ENCODE peak calls at places on chromosomes 13 and 19, in ten cellular contexts. One of them, this sample, is unnamed.

GRCh38 chr19:31586282-31586681 is 237.0 kb upstream of the TSHZ3 start:
- DNase-seq in neural crest cell: no peak
- DNase-seq in activated naive CD8-positive, alpha-beta T cell treated with anti-CD3 and anti-CD28 coated beads, Interleukin-2, amount 50 U/mL, for 16 hours: no peak
- DNase-seq in iPS DF 6.9: no peak
- DNase-seq in activated CD4-positive, alpha-beta T cell treated with anti-CD3 and anti-CD28 coated beads, Interleukin-2, amount 50 U/mL, for 24 hours: no peak
- DNase-seq in fibroblast of lung: peak
- DNase-seq in T-helper 1 cell: no peak
- DNase-seq in activated B cell treated with CpG ODN at 0.5 μM for 24 hours: no peak
- DNase-seq in GM20000: no peak
- DNase-seq in hypothalamus: no peak
- DNase-seq in this sample: no peak

GRCh38 chr19:14081797-14082674 is 3.5 kb downstream of the C19orf67 start:
- DNase-seq in neural crest cell: no peak
- DNase-seq in activated naive CD8-positive, alpha-beta T cell treated with anti-CD3 and anti-CD28 coated beads, Interleukin-2, amount 50 U/mL, for 16 hours: no peak
- DNase-seq in iPS DF 6.9: no peak
- DNase-seq in activated CD4-positive, alpha-beta T cell treated with anti-CD3 and anti-CD28 coated beads, Interleukin-2, amount 50 U/mL, for 24 hours: no peak
- DNase-seq in fibroblast of lung: peak
- DNase-seq in T-helper 1 cell: no peak
- DNase-seq in activated B cell treated with CpG ODN at 0.5 μM for 24 hours: no peak
- DNase-seq in GM20000: peak
- DNase-seq in hypothalamus: no peak
- DNase-seq in this sample: no peak

GRCh38 chr19:16156904-16157303 is 13.4 kb downstream of the HSH2D start:
- DNase-seq in neural crest cell: no peak
- DNase-seq in activated naive CD8-positive, alpha-beta T cell treated with anti-CD3 and anti-CD28 coated beads, Interleukin-2, amount 50 U/mL, for 16 hours: no peak
- DNase-seq in iPS DF 6.9: no peak
- DNase-seq in activated CD4-positive, alpha-beta T cell treated with anti-CD3 and anti-CD28 coated beads, Interleukin-2, amount 50 U/mL, for 24 hours: no peak
- DNase-seq in fibroblast of lung: no peak
- DNase-seq in T-helper 1 cell: no peak
- DNase-seq in activated B cell treated with CpG ODN at 0.5 μM for 24 hours: no peak
- DNase-seq in GM20000: no peak
- DNase-seq in hypothalamus: no peak
- DNase-seq in this sample: no peak

GRCh38 chr13:107450931-107451330 is 764.4 kb downstream of the LIG4 start:
- DNase-seq in neural crest cell: no peak
- DNase-seq in activated naive CD8-positive, alpha-beta T cell treated with anti-CD3 and anti-CD28 coated beads, Interleukin-2, amount 50 U/mL, for 16 hours: no peak
- DNase-seq in iPS DF 6.9: no peak
- DNase-seq in activated CD4-positive, alpha-beta T cell treated with anti-CD3 and anti-CD28 coated beads, Interleukin-2, amount 50 U/mL, for 24 hours: no peak
- DNase-seq in fibroblast of lung: peak
- DNase-seq in T-helper 1 cell: no peak
- DNase-seq in activated B cell treated with CpG ODN at 0.5 μM for 24 hours: no peak
- DNase-seq in GM20000: no peak
- DNase-seq in hypothalamus: no peak
- DNase-seq in this sample: no peak

GRCh38 chr19:37468961-37469777 is at the start of gene ZNF570:
- DNase-seq in neural crest cell: peak
- DNase-seq in activated naive CD8-positive, alpha-beta T cell treated with anti-CD3 and anti-CD28 coated beads, Interleukin-2, amount 50 U/mL, for 16 hours: peak
- DNase-seq in iPS DF 6.9: peak
- DNase-seq in activated CD4-positive, alpha-beta T cell treated with anti-CD3 and anti-CD28 coated beads, Interleukin-2, amount 50 U/mL, for 24 hours: peak
- DNase-seq in fibroblast of lung: peak
- DNase-seq in T-helper 1 cell: peak
- DNase-seq in activated B cell treated with CpG ODN at 0.5 μM for 24 hours: peak
- DNase-seq in GM20000: peak
- DNase-seq in hypothalamus: peak
- DNase-seq in this sample: peak

GRCh38 chr19:39795001-39795400 is 16.3 kb downstream of the LEUTX start:
- DNase-seq in neural crest cell: no peak
- DNase-seq in activated naive CD8-positive, alpha-beta T cell treated with anti-CD3 and anti-CD28 coated beads, Interleukin-2, amount 50 U/mL, for 16 hours: no peak
- DNase-seq in iPS DF 6.9: no peak
- DNase-seq in activated CD4-positive, alpha-beta T cell treated with anti-CD3 and anti-CD28 coated beads, Interleukin-2, amount 50 U/mL, for 24 hours: no peak
- DNase-seq in fibroblast of lung: no peak
- DNase-seq in T-helper 1 cell: no peak
- DNase-seq in activated B cell treated with CpG ODN at 0.5 μM for 24 hours: no peak
- DNase-seq in GM20000: peak
- DNase-seq in hypothalamus: no peak
- DNase-seq in this sample: no peak

GRCh38 chr13:25292301-25292700 is 5.0 kb upstream of the MTMR6 start:
- DNase-seq in neural crest cell: no peak
- DNase-seq in activated naive CD8-positive, alpha-beta T cell treated with anti-CD3 and anti-CD28 coated beads, Interleukin-2, amount 50 U/mL, for 16 hours: no peak
- DNase-seq in iPS DF 6.9: no peak
- DNase-seq in activated CD4-positive, alpha-beta T cell treated with anti-CD3 and anti-CD28 coated beads, Interleukin-2, amount 50 U/mL, for 24 hours: no peak
- DNase-seq in fibroblast of lung: peak
- DNase-seq in T-helper 1 cell: peak
- DNase-seq in activated B cell treated with CpG ODN at 0.5 μM for 24 hours: no peak
- DNase-seq in GM20000: no peak
- DNase-seq in hypothalamus: no peak
- DNase-seq in this sample: no peak

GRCh38 chr13:90696656-90697055 is 650.8 kb upstream of the MIR17HG start:
- DNase-seq in neural crest cell: no peak
- DNase-seq in activated naive CD8-positive, alpha-beta T cell treated with anti-CD3 and anti-CD28 coated beads, Interleukin-2, amount 50 U/mL, for 16 hours: no peak
- DNase-seq in iPS DF 6.9: no peak
- DNase-seq in activated CD4-positive, alpha-beta T cell treated with anti-CD3 and anti-CD28 coated beads, Interleukin-2, amount 50 U/mL, for 24 hours: no peak
- DNase-seq in fibroblast of lung: peak
- DNase-seq in T-helper 1 cell: no peak
- DNase-seq in activated B cell treated with CpG ODN at 0.5 μM for 24 hours: no peak
- DNase-seq in GM20000: no peak
- DNase-seq in hypothalamus: no peak
- DNase-seq in this sample: no peak

GRCh38 chr13:38814331-38814730 is 127.5 kb downstream of the FREM2 start:
- DNase-seq in neural crest cell: no peak
- DNase-seq in activated naive CD8-positive, alpha-beta T cell treated with anti-CD3 and anti-CD28 coated beads, Interleukin-2, amount 50 U/mL, for 16 hours: no peak
- DNase-seq in iPS DF 6.9: no peak
- DNase-seq in activated CD4-positive, alpha-beta T cell treated with anti-CD3 and anti-CD28 coated beads, Interleukin-2, amount 50 U/mL, for 24 hours: no peak
- DNase-seq in fibroblast of lung: no peak
- DNase-seq in T-helper 1 cell: no peak
- DNase-seq in activated B cell treated with CpG ODN at 0.5 μM for 24 hours: no peak
- DNase-seq in GM20000: no peak
- DNase-seq in hypothalamus: no peak
- DNase-seq in this sample: no peak

GRCh38 chr13:105412171-105412570 is 1123.3 kb downstream of the EFNB2 start:
- DNase-seq in neural crest cell: no peak
- DNase-seq in activated naive CD8-positive, alpha-beta T cell treated with anti-CD3 and anti-CD28 coated beads, Interleukin-2, amount 50 U/mL, for 16 hours: no peak
- DNase-seq in iPS DF 6.9: no peak
- DNase-seq in activated CD4-positive, alpha-beta T cell treated with anti-CD3 and anti-CD28 coated beads, Interleukin-2, amount 50 U/mL, for 24 hours: no peak
- DNase-seq in fibroblast of lung: no peak
- DNase-seq in T-helper 1 cell: no peak
- DNase-seq in activated B cell treated with CpG ODN at 0.5 μM for 24 hours: no peak
- DNase-seq in GM20000: no peak
- DNase-seq in hypothalamus: no peak
- DNase-seq in this sample: no peak

GRCh38 chr13:56189439-56189838 is 951.3 kb upstream of the PRR20A start:
- DNase-seq in neural crest cell: no peak
- DNase-seq in activated naive CD8-positive, alpha-beta T cell treated with anti-CD3 and anti-CD28 coated beads, Interleukin-2, amount 50 U/mL, for 16 hours: no peak
- DNase-seq in iPS DF 6.9: no peak
- DNase-seq in activated CD4-positive, alpha-beta T cell treated with anti-CD3 and anti-CD28 coated beads, Interleukin-2, amount 50 U/mL, for 24 hours: no peak
- DNase-seq in fibroblast of lung: no peak
- DNase-seq in T-helper 1 cell: no peak
- DNase-seq in activated B cell treated with CpG ODN at 0.5 μM for 24 hours: no peak
- DNase-seq in GM20000: no peak
- DNase-seq in hypothalamus: no peak
- DNase-seq in this sample: no peak

GRCh38 chr13:48892311-48892710 is 83.4 kb upstream of the FNDC3A start:
- DNase-seq in neural crest cell: no peak
- DNase-seq in activated naive CD8-positive, alpha-beta T cell treated with anti-CD3 and anti-CD28 coated beads, Interleukin-2, amount 50 U/mL, for 16 hours: no peak
- DNase-seq in iPS DF 6.9: no peak
- DNase-seq in activated CD4-positive, alpha-beta T cell treated with anti-CD3 and anti-CD28 coated beads, Interleukin-2, amount 50 U/mL, for 24 hours: no peak
- DNase-seq in fibroblast of lung: peak
- DNase-seq in T-helper 1 cell: peak
- DNase-seq in activated B cell treated with CpG ODN at 0.5 μM for 24 hours: no peak
- DNase-seq in GM20000: peak
- DNase-seq in hypothalamus: no peak
- DNase-seq in this sample: peak

GRCh38 chr19:5805465-5806132 is 732 bp downstream of the NRTN start:
- DNase-seq in neural crest cell: peak
- DNase-seq in activated naive CD8-positive, alpha-beta T cell treated with anti-CD3 and anti-CD28 coated beads, Interleukin-2, amount 50 U/mL, for 16 hours: no peak
- DNase-seq in iPS DF 6.9: no peak
- DNase-seq in activated CD4-positive, alpha-beta T cell treated with anti-CD3 and anti-CD28 coated beads, Interleukin-2, amount 50 U/mL, for 24 hours: no peak
- DNase-seq in fibroblast of lung: peak
- DNase-seq in T-helper 1 cell: peak
- DNase-seq in activated B cell treated with CpG ODN at 0.5 μM for 24 hours: peak
- DNase-seq in GM20000: peak
- DNase-seq in hypothalamus: no peak
- DNase-seq in this sample: peak

GRCh38 chr13:77062097-77062496 is 35.1 kb upstream of the FBXL3 start:
- DNase-seq in neural crest cell: no peak
- DNase-seq in activated naive CD8-positive, alpha-beta T cell treated with anti-CD3 and anti-CD28 coated beads, Interleukin-2, amount 50 U/mL, for 16 hours: no peak
- DNase-seq in iPS DF 6.9: no peak
- DNase-seq in activated CD4-positive, alpha-beta T cell treated with anti-CD3 and anti-CD28 coated beads, Interleukin-2, amount 50 U/mL, for 24 hours: no peak
- DNase-seq in fibroblast of lung: no peak
- DNase-seq in T-helper 1 cell: no peak
- DNase-seq in activated B cell treated with CpG ODN at 0.5 μM for 24 hours: no peak
- DNase-seq in GM20000: no peak
- DNase-seq in hypothalamus: no peak
- DNase-seq in this sample: no peak

GRCh38 chr19:3132971-3133792 is 2.7 kb upstream of the GNA15 start:
- DNase-seq in neural crest cell: no peak
- DNase-seq in activated naive CD8-positive, alpha-beta T cell treated with anti-CD3 and anti-CD28 coated beads, Interleukin-2, amount 50 U/mL, for 16 hours: peak
- DNase-seq in iPS DF 6.9: no peak
- DNase-seq in activated CD4-positive, alpha-beta T cell treated with anti-CD3 and anti-CD28 coated beads, Interleukin-2, amount 50 U/mL, for 24 hours: peak
- DNase-seq in fibroblast of lung: peak
- DNase-seq in T-helper 1 cell: peak
- DNase-seq in activated B cell treated with CpG ODN at 0.5 μM for 24 hours: peak
- DNase-seq in GM20000: peak
- DNase-seq in hypothalamus: no peak
- DNase-seq in this sample: no peak

GRCh38 chr13:100694722-100695644 is 20.4 kb upstream of the TMTC4 start:
- DNase-seq in neural crest cell: peak
- DNase-seq in activated naive CD8-positive, alpha-beta T cell treated with anti-CD3 and anti-CD28 coated beads, Interleukin-2, amount 50 U/mL, for 16 hours: no peak
- DNase-seq in iPS DF 6.9: no peak
- DNase-seq in activated CD4-positive, alpha-beta T cell treated with anti-CD3 and anti-CD28 coated beads, Interleukin-2, amount 50 U/mL, for 24 hours: no peak
- DNase-seq in fibroblast of lung: peak
- DNase-seq in T-helper 1 cell: no peak
- DNase-seq in activated B cell treated with CpG ODN at 0.5 μM for 24 hours: no peak
- DNase-seq in GM20000: no peak
- DNase-seq in hypothalamus: no peak
- DNase-seq in this sample: peak

GRCh38 chr19:16405091-16405490 is 66.7 kb downstream of the EPS15L1 start:
- DNase-seq in neural crest cell: no peak
- DNase-seq in activated naive CD8-positive, alpha-beta T cell treated with anti-CD3 and anti-CD28 coated beads, Interleukin-2, amount 50 U/mL, for 16 hours: no peak
- DNase-seq in iPS DF 6.9: no peak
- DNase-seq in activated CD4-positive, alpha-beta T cell treated with anti-CD3 and anti-CD28 coated beads, Interleukin-2, amount 50 U/mL, for 24 hours: no peak
- DNase-seq in fibroblast of lung: no peak
- DNase-seq in T-helper 1 cell: no peak
- DNase-seq in activated B cell treated with CpG ODN at 0.5 μM for 24 hours: no peak
- DNase-seq in GM20000: no peak
- DNase-seq in hypothalamus: no peak
- DNase-seq in this sample: no peak

GRCh38 chr19:31233288-31233687 is 115.9 kb downstream of the TSHZ3 start:
- DNase-seq in neural crest cell: no peak
- DNase-seq in activated naive CD8-positive, alpha-beta T cell treated with anti-CD3 and anti-CD28 coated beads, Interleukin-2, amount 50 U/mL, for 16 hours: no peak
- DNase-seq in iPS DF 6.9: no peak
- DNase-seq in activated CD4-positive, alpha-beta T cell treated with anti-CD3 and anti-CD28 coated beads, Interleukin-2, amount 50 U/mL, for 24 hours: no peak
- DNase-seq in fibroblast of lung: no peak
- DNase-seq in T-helper 1 cell: no peak
- DNase-seq in activated B cell treated with CpG ODN at 0.5 μM for 24 hours: no peak
- DNase-seq in GM20000: no peak
- DNase-seq in hypothalamus: no peak
- DNase-seq in this sample: no peak

GRCh38 chr13:31129419-31129818 is 32.3 kb downstream of the HSPH1 start:
- DNase-seq in neural crest cell: no peak
- DNase-seq in activated naive CD8-positive, alpha-beta T cell treated with anti-CD3 and anti-CD28 coated beads, Interleukin-2, amount 50 U/mL, for 16 hours: no peak
- DNase-seq in iPS DF 6.9: no peak
- DNase-seq in activated CD4-positive, alpha-beta T cell treated with anti-CD3 and anti-CD28 coated beads, Interleukin-2, amount 50 U/mL, for 24 hours: no peak
- DNase-seq in fibroblast of lung: no peak
- DNase-seq in T-helper 1 cell: no peak
- DNase-seq in activated B cell treated with CpG ODN at 0.5 μM for 24 hours: no peak
- DNase-seq in GM20000: no peak
- DNase-seq in hypothalamus: no peak
- DNase-seq in this sample: no peak

GRCh38 chr19:32870154-32870573 is 597 bp upstream of the SLC7A9 start:
- DNase-seq in neural crest cell: no peak
- DNase-seq in activated naive CD8-positive, alpha-beta T cell treated with anti-CD3 and anti-CD28 coated beads, Interleukin-2, amount 50 U/mL, for 16 hours: no peak
- DNase-seq in iPS DF 6.9: no peak
- DNase-seq in activated CD4-positive, alpha-beta T cell treated with anti-CD3 and anti-CD28 coated beads, Interleukin-2, amount 50 U/mL, for 24 hours: no peak
- DNase-seq in fibroblast of lung: no peak
- DNase-seq in T-helper 1 cell: no peak
- DNase-seq in activated B cell treated with CpG ODN at 0.5 μM for 24 hours: no peak
- DNase-seq in GM20000: no peak
- DNase-seq in hypothalamus: no peak
- DNase-seq in this sample: peak

GRCh38 chr13:40394304-40394983 is 272.0 kb downstream of the FOXO1 start:
- DNase-seq in neural crest cell: no peak
- DNase-seq in activated naive CD8-positive, alpha-beta T cell treated with anti-CD3 and anti-CD28 coated beads, Interleukin-2, amount 50 U/mL, for 16 hours: no peak
- DNase-seq in iPS DF 6.9: no peak
- DNase-seq in activated CD4-positive, alpha-beta T cell treated with anti-CD3 and anti-CD28 coated beads, Interleukin-2, amount 50 U/mL, for 24 hours: no peak
- DNase-seq in fibroblast of lung: peak
- DNase-seq in T-helper 1 cell: no peak
- DNase-seq in activated B cell treated with CpG ODN at 0.5 μM for 24 hours: no peak
- DNase-seq in GM20000: no peak
- DNase-seq in hypothalamus: no peak
- DNase-seq in this sample: no peak

This sample was measured in HepG2.